ENCODE peak calls at places on chromosomes 13 and 19, in ten cellular contexts. Z, U, F, K, D, B, S, T, R and P are unnamed samples.

GRCh38 chr19:30778961-30779690 is 406.9 kb downstream of the ZNF536 start:
- DNase-seq in Z (no peak), U (no peak), F (no peak), K (no peak), D (no peak), B (peak), S (no peak), T (no peak), R (no peak), P (no peak)

GRCh38 chr13:106986687-106987434 is 418.9 kb upstream of the ARGLU1 start:
- DNase-seq in Z (no peak), U (no peak), F (no peak), K (no peak), D (no peak), B (no peak), S (no peak), T (no peak), R (peak), P (no peak)

GRCh38 chr13:25688524-25688923 is 316.8 kb downstream of the ATP8A2 start:
- DNase-seq in Z (no peak), U (no peak), F (no peak), K (no peak), D (no peak), B (no peak), S (no peak), T (no peak), R (no peak), P (no peak)

GRCh38 chr13:35927554-35927953 is 203.6 kb downstream of the DCLK1 start:
- DNase-seq in Z (no peak), U (no peak), F (no peak), K (no peak), D (no peak), B (no peak), S (no peak), T (no peak), R (no peak), P (no peak)

GRCh38 chr13:40190656-40191100 is 475.8 kb downstream of the FOXO1 start:
- DNase-seq in Z (no peak), U (no peak), F (no peak), K (no peak), D (peak), B (no peak), S (no peak), T (peak), R (peak), P (peak)

GRCh38 chr19:19554074-19555023 is 16.3 kb downstream of the CILP2 start:
- DNase-seq in Z (no peak), U (peak), F (no peak), K (no peak), D (peak), B (peak), S (no peak), T (peak), R (no peak), P (peak)

GRCh38 chr19:35266904-35267817 is 1.6 kb upstream of the USF2 start:
- DNase-seq in Z (peak), U (no peak), F (no peak), K (no peak), D (no peak), B (peak), S (no peak), T (peak), R (no peak), P (no peak)

GRCh38 chr19:10751109-10751972 is 33.5 kb downstream of the DNM2 start:
- DNase-seq in Z (no peak), U (no peak), F (no peak), K (no peak), D (peak), B (no peak), S (no peak), T (no peak), R (no peak), P (no peak)

GRCh38 chr13:99605417-99606321 is 104.4 kb downstream of the TM9SF2 start:
- DNase-seq in Z (no peak), U (peak), F (peak), K (no peak), D (peak), B (peak), S (no peak), T (peak), R (peak), P (peak)

GRCh38 chr13:36163303-36163702 is 32.1 kb upstream of the DCLK1 start:
- DNase-seq in Z (no peak), U (no peak), F (no peak), K (no peak), D (no peak), B (no peak), S (no peak), T (no peak), R (no peak), P (no peak)

GRCh38 chr19:9431475-9431874 is 3.9 kb downstream of the ZNF266 start:
- DNase-seq in Z (no peak), U (no peak), F (no peak), K (no peak), D (no peak), B (peak), S (no peak), T (no peak), R (no peak), P (no peak)

GRCh38 chr19:55117063-55117635 is 288 bp downstream of the PPP1R12C start:
- DNase-seq in Z (no peak), U (no peak), F (no peak), K (no peak), D (no peak), B (no peak), S (no peak), T (peak), R (no peak), P (no peak)
- TF ChIP-seq POLR2A in Z (peak), U (no peak), F (no peak), K (no peak), D (no peak), B (no peak), S (peak), T (no peak), R (no peak), P (no peak)

GRCh38 chr19:5624154-5624663 is 1.3 kb downstream of the SAFB start:
- DNase-seq in Z (no peak), U (no peak), F (no peak), K (peak), D (peak), B (peak), S (no peak), T (peak), R (no peak), P (no peak)
- TF ChIP-seq POLR2AphosphoS5 in Z (no peak), U (no peak), F (no peak), K (no peak), D (peak), B (no peak), S (no peak), T (no peak), R (no peak), P (no peak)

GRCh38 chr19:29315566-29315965 is 102.6 kb upstream of the UQCRFS1 start:
- DNase-seq in Z (no peak), U (no peak), F (no peak), K (no peak), D (no peak), B (no peak), S (no peak), T (no peak), R (no peak), P (no peak)
- TF ChIP-seq POLR2A in Z (no peak), U (no peak), F (no peak), K (no peak), D (no peak), B (no peak), S (no peak), T (no peak), R (no peak), P (no peak)

GRCh38 chr19:54172413-54172763 is 572 bp downstream of the TMC4 start:
- DNase-seq in Z (no peak), U (no peak), F (no peak), K (no peak), D (no peak), B (no peak), S (no peak), T (no peak), R (no peak), P (no peak)

GRCh38 chr19:54172764-54173699 is at the start of gene TMC4:
- DNase-seq in Z (no peak), U (no peak), F (peak), K (no peak), D (peak), B (peak), S (no peak), T (no peak), R (no peak), P (no peak)

GRCh38 chr19:54169149-54169731 is 3.7 kb downstream of the TMC4 start:
- DNase-seq in Z (no peak), U (no peak), F (no peak), K (no peak), D (no peak), B (no peak), S (no peak), T (no peak), R (no peak), P (no peak)

GRCh38 chr19:54178581-54179261 is 5.8 kb upstream of the TMC4 start:
- DNase-seq in Z (no peak), U (no peak), F (no peak), K (no peak), D (peak), B (peak), S (no peak), T (peak), R (no peak), P (no peak)

DNA sequence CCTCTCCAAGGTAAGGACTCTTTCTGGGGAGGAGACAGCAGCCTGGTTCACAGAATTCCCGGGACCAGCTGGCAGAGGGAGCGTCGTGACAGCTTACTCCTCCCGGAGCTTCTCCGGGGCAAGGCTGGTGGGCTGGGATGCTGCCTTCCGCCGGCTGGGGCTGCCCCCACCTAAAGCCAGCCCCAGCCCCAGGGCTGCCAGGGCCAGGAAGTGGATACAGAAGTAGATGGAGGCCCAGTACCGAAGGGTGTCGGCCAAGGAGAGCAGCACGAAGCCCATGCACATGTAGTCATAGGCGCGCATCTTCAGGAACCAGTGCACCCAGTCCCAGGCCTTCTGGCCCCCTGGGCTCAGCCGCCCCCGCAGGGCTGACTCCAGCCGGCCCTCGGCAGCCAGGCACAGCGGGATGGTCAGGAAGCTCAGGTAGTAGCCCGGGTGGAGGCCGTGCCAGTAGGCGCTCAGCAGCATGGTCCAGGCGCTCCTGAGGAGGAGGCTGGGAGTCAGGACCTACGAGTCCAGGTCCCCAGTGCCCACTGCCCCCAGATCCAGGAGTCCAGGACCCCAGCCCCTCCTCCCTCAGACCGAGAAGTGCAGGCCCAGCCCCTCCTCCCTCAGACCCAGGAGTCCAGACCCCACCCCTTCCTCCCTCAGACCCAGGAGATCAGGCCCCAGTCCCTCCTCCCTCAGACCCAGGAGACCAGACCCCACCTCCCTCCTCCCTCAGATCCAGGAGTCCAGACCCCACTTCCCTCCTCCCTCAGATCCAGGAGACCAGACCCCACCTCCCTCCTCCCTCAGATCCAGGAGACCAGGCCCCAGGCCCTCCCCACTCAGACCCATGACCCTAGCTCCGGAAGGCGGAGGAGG is 1.2 kb upstream of the TMC4 start:
- DNase-seq in Z (no peak), U (no peak), F (no peak), K (no peak), D (no peak), B (no peak), S (no peak), T (no peak), R (no peak), P (no peak)
- TF ChIP-seq POLR2AphosphoS5 in Z (no peak), U (no peak), F (no peak), K (no peak), D (no peak), B (no peak), S (no peak), T (no peak), R (no peak), P (no peak)

GRCh38 chr19:38841787-38842438 is 7.9 kb downstream of the HNRNPL start:
- DNase-seq in Z (no peak), U (no peak), F (no peak), K (no peak), D (no peak), B (no peak), S (no peak), T (no peak), R (no peak), P (no peak)
- TF ChIP-seq POLR2A in Z (no peak), U (no peak), F (no peak), K (no peak), D (no peak), B (no peak), S (peak), T (no peak), R (peak), P (peak)

DNA sequence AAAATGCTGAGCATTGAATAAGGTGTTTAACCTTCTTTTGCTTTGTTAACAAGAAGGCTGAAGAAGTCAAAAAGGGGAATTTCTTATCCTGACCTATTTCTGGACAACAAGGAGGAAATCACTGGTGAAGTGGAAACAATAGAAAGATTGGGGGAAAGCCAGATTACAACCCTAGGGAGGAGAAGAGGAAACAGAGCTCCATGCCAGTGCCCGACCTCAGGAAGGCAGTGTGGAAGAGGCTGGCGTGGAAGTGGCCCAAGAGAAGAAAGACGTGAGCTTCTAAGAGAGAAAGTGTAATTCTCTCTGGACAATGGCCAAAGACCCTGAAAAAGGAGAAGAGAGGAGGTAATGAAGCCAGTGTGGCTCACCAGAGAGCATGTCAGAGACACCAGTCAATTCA is 52.5 kb upstream of the URAD start:
- DNase-seq in Z (no peak), U (no peak), F (no peak), K (no peak), D (no peak), B (no peak), S (no peak), T (no peak), R (no peak), P (no peak)
- TF ChIP-seq POLR2AphosphoS5 in Z (no peak), U (no peak), F (no peak), K (no peak), D (no peak), B (no peak), S (no peak), T (no peak), R (no peak), P (no peak)